ENCODE peak calls at places on chromosomes 13 and 19, in six cellular contexts. V is GM12878, L is K562, Y is A549, N is HepG2, R is upper lobe of left lung. D is an unnamed sample.
A peak's percentile ranks its signal among the peaks of the same experiment; 100 is the strongest.

GRCh38 chr13:97327521-97328221 is 105.5 kb downstream of the MBNL2 start:
- ATAC-seq in L (peak; percentile 58), V (no peak), N (no peak), Y (no peak), R (no peak), D (no peak)

GRCh38 chr13:97223711-97224461 is 1.8 kb downstream of the MBNL2 start:
- ATAC-seq in R (peak; percentile 84), N (peak; percentile 20), L (peak; percentile 34), V (peak; percentile 30), Y (no peak), D (peak; percentile 84)

GRCh38 chr19:40517248-40517647 is 50.4 kb downstream of the SPTBN4 start:
- ATAC-seq in L (no peak), V (no peak), R (no peak), Y (no peak), N (no peak), D (no peak)

GRCh38 chr19:13888281-13888680 is 11.3 kb downstream of the NANOS3 start:
- ATAC-seq in N (no peak), Y (no peak), R (no peak), V (no peak), L (no peak), D (no peak)

GRCh38 chr13:43963726-43964125 is 84.0 kb downstream of the LACC1 start:
- ATAC-seq in V (no peak), Y (peak; percentile 59), N (peak; percentile 74), L (no peak), R (no peak), D (no peak)

GRCh38 chr13:101728615-101729014 is 276.1 kb downstream of the ITGBL1 start:
- ATAC-seq in Y (no peak), V (no peak), L (no peak), N (no peak), R (no peak), D (no peak)

GRCh38 chr13:110826101-110826500 is 88.8 kb downstream of the ANKRD10 start:
- ATAC-seq in V (no peak), R (no peak), N (no peak), Y (no peak), L (no peak), D (no peak)

GRCh38 chr13:50810468-50810867 is 33.0 kb downstream of the DLEU7 start:
- ATAC-seq in Y (no peak), R (no peak), L (no peak), N (no peak), V (peak; percentile 48), D (no peak)

GRCh38 chr19:40413291-40413994 is at the start of gene PRX:
- ATAC-seq in Y (no peak), N (no peak), L (no peak), V (no peak), R (no peak), D (no peak)

GRCh38 chr19:56934438-56935090 is 94.0 kb upstream of the PEG3 start:
- ATAC-seq in L (no peak), V (no peak), N (peak; percentile 81), Y (no peak), R (no peak), D (no peak)

GRCh38 chr19:48239120-48239519 is 16.6 kb downstream of the CARD8 start:
- ATAC-seq in Y (no peak), V (no peak), L (no peak), N (no peak), R (no peak), D (no peak)

GRCh38 chr19:39819786-39820185 is 14.2 kb downstream of the DYRK1B start:
- ATAC-seq in Y (no peak), V (no peak), R (no peak), L (no peak), N (no peak), D (no peak)

GRCh38 chr13:64925284-64925683 is 2304.9 kb downstream of the PCDH9 start:
- ATAC-seq in Y (no peak), R (peak; percentile 40), L (no peak), N (peak; percentile 59), V (peak; percentile 29), D (no peak)

GRCh38 chr13:113816925-113817859 is 46.7 kb downstream of the GAS6 start:
- ATAC-seq in Y (peak; percentile 21), L (peak; percentile 79), R (peak; percentile 69), V (peak; percentile 93), N (peak; percentile 61), D (peak; percentile 69)

GRCh38 chr19:15995536-15995935 is 46.7 kb downstream of the OR10H4 start:
- ATAC-seq in Y (no peak), V (no peak), L (no peak), R (no peak), N (no peak), D (no peak)

GRCh38 chr13:73665279-73665678 is 468.9 kb downstream of the KLF12 start:
- ATAC-seq in N (no peak), L (no peak), Y (no peak), V (no peak), R (no peak), D (no peak)

GRCh38 chr13:24149306-24150032 is 11.1 kb upstream of the SPATA13 start:
- ATAC-seq in V (no peak), R (no peak), L (no peak), N (no peak), Y (peak; percentile 10), D (no peak)

GRCh38 chr19:17406039-17406886 is 833 bp upstream of the BST2 start:
- ATAC-seq in Y (no peak), N (peak; percentile 61), L (peak; percentile 25), V (peak; percentile 39), R (peak; percentile 5), D (no peak)

GRCh38 chr19:48444129-48444932 is 1.5 kb upstream of the GRWD1 start:
- ATAC-seq in N (no peak), V (no peak), R (no peak), Y (no peak), L (no peak), D (no peak)

GRCh38 chr19:40646564-40647254 is 43.7 kb downstream of the NUMBL start:
- ATAC-seq in R (no peak), Y (peak; percentile 85), V (no peak), N (no peak), L (peak; percentile 12), D (no peak)

GRCh38 chr19:39951686-39952085 is 17.3 kb upstream of the FCGBP start:
- ATAC-seq in V (no peak), L (no peak), R (no peak), N (no peak), Y (peak; percentile 95), D (no peak)

GRCh38 chr19:21221653-21222052 is 79.8 kb downstream of the ZNF431 start:
- ATAC-seq in V (no peak), Y (no peak), N (no peak), L (no peak), R (no peak), D (no peak)

GRCh38 chr13:29446016-29446415 is 149.5 kb downstream of the SLC7A1 start:
- ATAC-seq in L (no peak), N (no peak), V (no peak), Y (no peak), R (no peak), D (no peak)

GRCh38 chr13:111917901-111918300 is 149.0 kb upstream of the SOX1 start:
- ATAC-seq in L (no peak), N (no peak), R (no peak), V (no peak), Y (no peak), D (no peak)

GRCh38 chr13:48504606-48505369 is 28.1 kb downstream of the RCBTB2 start:
- ATAC-seq in V (peak; percentile 13), L (peak; percentile 48), N (peak; percentile 44), Y (no peak), R (no peak), D (no peak)

GRCh38 chr13:106052200-106052767 is 483.2 kb downstream of the EFNB2 start:
- ATAC-seq in L (no peak), R (no peak), N (no peak), Y (no peak), V (no peak), D (peak; percentile 41)

GRCh38 chr19:45598267-45599011 is 3.6 kb downstream of the GPR4 start:
- ATAC-seq in Y (peak; percentile 14), R (no peak), L (no peak), V (no peak), N (no peak), D (no peak)

GRCh38 chr19:16067205-16067938 is 8.9 kb upstream of the TPM4 start:
- ATAC-seq in Y (no peak), L (peak; percentile 12), R (peak; percentile 48), N (no peak), V (no peak), D (peak; percentile 80)

GRCh38 chr13:23876265-23876664 is 12.9 kb downstream of the MIPEP start:
- ATAC-seq in L (no peak), Y (peak; percentile 77), R (no peak), N (peak; percentile 91), V (peak; percentile 95), D (no peak)

GRCh38 chr13:109145631-109146030 is 516.2 kb downstream of the MYO16 start:
- ATAC-seq in N (peak; percentile 80), L (peak; percentile 57), V (peak; percentile 98), Y (peak; percentile 67), R (peak; percentile 80), D (peak; percentile 58)

DNA sequence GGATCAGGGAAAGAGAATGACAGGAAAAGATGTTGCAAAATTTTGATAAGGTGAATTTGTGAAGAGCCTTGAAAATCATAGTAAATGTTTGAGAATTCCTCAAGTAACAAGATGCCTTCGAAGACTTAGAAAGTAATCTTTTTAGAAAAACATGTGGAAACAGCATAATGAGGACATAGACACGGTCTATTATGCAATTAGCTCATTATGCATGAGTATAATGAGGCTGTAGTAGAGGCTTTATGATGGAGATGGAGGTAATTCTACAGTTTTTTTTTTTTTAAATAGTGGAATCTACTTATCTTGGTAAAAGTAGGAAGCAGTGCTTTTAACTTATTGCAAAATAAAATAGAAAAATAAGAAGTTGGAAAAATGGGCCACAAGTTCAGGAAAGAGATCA is 1329.1 kb upstream of the SPRY2 start:
- ATAC-seq in L (no peak), Y (no peak), N (no peak), V (no peak), R (no peak), D (no peak)
- H3K9me3 ChIP-seq in L (no peaks in the 10 kb centered on the region), Y (no peaks in the 10 kb centered on the region), N (no peaks in the 10 kb centered on the region), V (no peaks in the 10 kb centered on the region), R (no peaks in the 10 kb centered on the region), D (no peaks in the 10 kb centered on the region)

GRCh38 chr19:1941146-1942077 is at the start of gene CSNK1G2:
- ATAC-seq in Y (peak; percentile 54), N (peak; percentile 5), L (peak; percentile 10), R (no peak), V (peak; percentile 3), D (peak; percentile 19)
- TF ChIP-seq CTCF in Y (peak; percentile 24), N (no peak), L (peak; percentile 21), R (peak; percentile 28), V (peak; percentile 48), D (peak; percentile 49)

DNA sequence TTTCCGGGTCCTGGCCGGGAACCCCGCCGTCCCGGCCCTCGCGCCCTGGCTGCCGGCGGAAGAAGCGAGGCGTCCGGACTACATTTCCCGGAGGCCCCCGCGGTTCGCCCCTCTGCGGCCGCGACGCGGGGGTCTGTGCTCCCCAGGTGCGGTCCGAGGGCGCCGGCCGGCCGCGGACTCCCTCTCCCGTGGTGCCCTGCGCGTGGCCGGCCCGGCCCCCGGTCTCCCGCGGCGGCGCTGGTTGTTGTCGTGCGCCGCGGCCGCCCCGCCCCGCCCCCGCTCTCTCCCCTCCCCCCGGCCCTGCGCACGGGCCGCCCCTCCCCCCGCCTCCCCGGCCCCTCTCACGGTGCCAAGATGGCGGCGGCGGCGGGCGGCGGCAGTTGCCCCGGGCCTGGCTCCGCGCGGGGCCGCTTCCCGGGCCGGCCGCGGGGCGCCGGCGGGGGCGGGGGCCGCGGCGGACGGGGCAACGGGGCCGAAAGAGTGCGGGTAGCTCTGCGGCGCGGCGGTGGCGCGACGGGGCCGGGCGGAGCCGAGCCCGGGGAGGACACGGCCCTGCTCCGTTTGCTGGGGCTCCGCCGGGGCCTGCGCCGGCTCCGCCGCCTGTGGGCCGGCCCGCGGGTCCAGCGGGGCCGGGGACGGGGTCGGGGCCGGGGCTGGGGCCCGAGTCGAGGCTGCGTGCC is at the start of gene KMT2B:
- ATAC-seq in R (no peak), N (no peak), V (peak; percentile 58), L (peak; percentile 79), Y (peak; percentile 3), D (peak; percentile 86)
- TF ChIP-seq EP300 in R (no peak), N (no peak), V (no peak), L (no peak), Y (no peak), D (no peak)

GRCh38 chr13:71144883-71145282 is 722.1 kb downstream of the DACH1 start:
- ATAC-seq in L (no peak), N (no peak), V (no peak), Y (no peak), R (no peak), D (no peak)
- H3K9me3 ChIP-seq in L (no peaks in the 10 kb centered on the region), N (no peaks in the 10 kb centered on the region), V (no peaks in the 10 kb centered on the region), Y (no peaks in the 10 kb centered on the region), R (no peaks in the 10 kb centered on the region), D (no peaks in the 10 kb centered on the region)

D was measured in gastroesophageal sphincter.